ENCODE peak calls at places on chromosomes 5 and 9, in eight cellular contexts. B, M, V, E, X, T, O and J are unnamed samples.

GRCh38 chr9:117782931-117783788 is 79.0 kb downstream of the TLR4 start:
- DNase-seq in B (no peak), M (peak; percentile 48), V (peak; percentile 55), E (peak; percentile 32), X (peak; percentile 20), T (peak; percentile 75), O (peak; percentile 37), J (peak; percentile 67)

GRCh38 chr9:3960661-3961144 is 339.2 kb downstream of the GLIS3 start:
- DNase-seq in B (no peak), M (no peak), V (no peak), E (peak; percentile 78), X (no peak), T (no peak), O (no peak), J (no peak)

GRCh38 chr9:115945009-115945431 is 208.6 kb upstream of the PAPPA start:
- DNase-seq in B (no peak), M (no peak), V (no peak), E (no peak), X (no peak), T (no peak), O (no peak), J (no peak)

GRCh38 chr9:5851445-5851844 is 18.5 kb upstream of the ERMP1 start:
- DNase-seq in B (no peak), M (peak; percentile 60), V (no peak), E (peak; percentile 40), X (no peak), T (no peak), O (peak; percentile 18), J (no peak)

GRCh38 chr9:115770521-115770920 is 383.1 kb upstream of the PAPPA start:
- DNase-seq in B (no peak), M (no peak), V (no peak), E (no peak), X (no peak), T (no peak), O (no peak), J (no peak)

GRCh38 chr5:169788168-169788567 is 151.1 kb downstream of the DOCK2 start:
- DNase-seq in B (no peak), M (no peak), V (no peak), E (peak; percentile 92), X (no peak), T (no peak), O (no peak), J (no peak)

GRCh38 chr5:143432658-143433239 is 29.3 kb upstream of the NR3C1 start:
- DNase-seq in B (no peak), M (no peak), V (peak; percentile 38), E (peak; percentile 20), X (no peak), T (no peak), O (no peak), J (no peak)

GRCh38 chr5:82406200-82406773 is 128.1 kb upstream of the RPS23 start:
- DNase-seq in B (no peak), M (no peak), V (no peak), E (peak; percentile 97), X (no peak), T (peak; percentile 73), O (no peak), J (no peak)

GRCh38 chr9:126696091-126696763 is 82.5 kb downstream of the LMX1B start:
- DNase-seq in B (no peak), M (no peak), V (no peak), E (no peak), X (no peak), T (no peak), O (no peak), J (no peak)

GRCh38 chr5:179322071-179323025 is 22.9 kb downstream of the ADAMTS2 start:
- DNase-seq in B (no peak), M (no peak), V (peak; percentile 5), E (no peak), X (no peak), T (no peak), O (no peak), J (no peak)

GRCh38 chr9:19939890-19940289 is 151.1 kb upstream of the SLC24A2 start:
- DNase-seq in B (no peak), M (no peak), V (no peak), E (no peak), X (no peak), T (no peak), O (no peak), J (no peak)

GRCh38 chr9:107665057-107665456 is 175.5 kb upstream of the KLF4 start:
- DNase-seq in B (no peak), M (no peak), V (no peak), E (no peak), X (no peak), T (no peak), O (no peak), J (no peak)

GRCh38 chr5:8410618-8411017 is 541.7 kb downstream of the MTRR start:
- DNase-seq in B (no peak), M (no peak), V (no peak), E (no peak), X (no peak), T (no peak), O (no peak), J (no peak)

GRCh38 chr9:136946228-136946892 is 1.3 kb downstream of the C8G start:
- DNase-seq in B (no peak), M (no peak), V (peak; percentile 34), E (no peak), X (no peak), T (no peak), O (no peak), J (no peak)

GRCh38 chr9:120765910-120766309 is 27.3 kb downstream of the FBXW2 start:
- DNase-seq in B (no peak), M (no peak), V (no peak), E (no peak), X (no peak), T (no peak), O (no peak), J (no peak)

GRCh38 chr9:108776920-108777650 is 78.7 kb downstream of the ACTL7B start:
- DNase-seq in B (no peak), M (no peak), V (no peak), E (peak; percentile 17), X (no peak), T (no peak), O (no peak), J (no peak)

GRCh38 chr9:120625222-120625621 is 45.3 kb upstream of the CDK5RAP2 start:
- DNase-seq in B (no peak), M (no peak), V (no peak), E (peak; percentile 32), X (no peak), T (no peak), O (no peak), J (no peak)

GRCh38 chr5:79702606-79703380 is 13.2 kb downstream of the CMYA5 start:
- DNase-seq in B (no peak), M (peak; percentile 26), V (peak; percentile 25), E (peak; percentile 43), X (no peak), T (no peak), O (peak; percentile 14), J (no peak)

GRCh38 chr5:78793907-78794687 is 145.5 kb upstream of the LHFPL2 start:
- DNase-seq in B (no peak), M (no peak), V (no peak), E (no peak), X (no peak), T (no peak), O (no peak), J (no peak)

GRCh38 chr5:157116483-157116954 is 7.7 kb upstream of the HAVCR2 start:
- DNase-seq in B (no peak), M (peak; percentile 21), V (no peak), E (no peak), X (no peak), T (no peak), O (no peak), J (no peak)